ENCODE peak calls at places on chromosomes 1 and 21, in six cellular contexts. O is K562, L is endothelial cell of umbilical vein, K is A549, X is GM12878, Y is HepG2. T is an unnamed sample.

GRCh38 chr1:53862507-53862906 is 24.4 kb upstream of the NDC1 start:
- DNase-seq in L (no peak), X (no peak), K (no peak), Y (no peak), O (no peak), T (peak; percentile 5)

GRCh38 chr21:45135868-45136267 is 61.5 kb downstream of the ADARB1 start:
- DNase-seq in O (no peak), K (no peak), L (no peak), Y (no peak), X (no peak), T (peak; percentile 31)

GRCh38 chr1:198937231-198938031 is 298.6 kb downstream of the PTPRC start:
- DNase-seq in L (peak; percentile 95), O (no peak), X (peak; percentile 91), K (peak; percentile 87), Y (peak; percentile 70), T (peak; percentile 97)

GRCh38 chr1:205048382-205048781 is 5.4 kb downstream of the CNTN2 start:
- DNase-seq in L (no peak), X (no peak), K (no peak), Y (no peak), O (no peak), T (no peak)

GRCh38 chr1:29542476-29543015 is 306.2 kb downstream of the PTPRU start:
- DNase-seq in O (no peak), Y (no peak), L (no peak), X (no peak), K (no peak), T (no peak)

GRCh38 chr1:157992031-157992568 is 1.3 kb upstream of the KIRREL1 start:
- DNase-seq in Y (peak; percentile 13), L (peak; percentile 73), K (peak; percentile 69), O (peak; percentile 67), X (no peak), T (peak; percentile 47)

GRCh38 chr1:226635456-226635941 is 86.9 kb downstream of the STUM start:
- DNase-seq in Y (no peak), L (no peak), K (no peak), X (no peak), O (no peak), T (no peak)

GRCh38 chr1:45892068-45892785 is 88.8 kb downstream of the MAST2 start:
- DNase-seq in K (peak; percentile 71), Y (peak; percentile 87), X (no peak), L (peak; percentile 94), O (no peak), T (no peak)

GRCh38 chr1:22792396-22793171 is 81.9 kb downstream of the EPHB2 start:
- DNase-seq in L (no peak), K (no peak), O (no peak), Y (no peak), X (no peak), T (no peak)

GRCh38 chr1:156591432-156592157 is at the start of gene NAXE:
- DNase-seq in Y (peak; percentile 36), X (no peak), O (peak; percentile 93), K (peak; percentile 57), L (peak; percentile 67), T (peak; percentile 80)

GRCh38 chr1:23657659-23658275 is 33.8 kb upstream of the RPL11 start:
- DNase-seq in L (peak; percentile 42), O (peak; percentile 87), K (peak; percentile 63), X (no peak), Y (peak; percentile 59), T (peak; percentile 56)

GRCh38 chr1:4153571-4153970 is 253.5 kb upstream of the C1orf174 start:
- DNase-seq in X (no peak), K (no peak), O (no peak), Y (no peak), L (no peak), T (no peak)
- TF ChIP-seq MAX in X (no peak), K (no peak), O (no peak), Y (no peak), L (no peak), T (no peak)

DNA sequence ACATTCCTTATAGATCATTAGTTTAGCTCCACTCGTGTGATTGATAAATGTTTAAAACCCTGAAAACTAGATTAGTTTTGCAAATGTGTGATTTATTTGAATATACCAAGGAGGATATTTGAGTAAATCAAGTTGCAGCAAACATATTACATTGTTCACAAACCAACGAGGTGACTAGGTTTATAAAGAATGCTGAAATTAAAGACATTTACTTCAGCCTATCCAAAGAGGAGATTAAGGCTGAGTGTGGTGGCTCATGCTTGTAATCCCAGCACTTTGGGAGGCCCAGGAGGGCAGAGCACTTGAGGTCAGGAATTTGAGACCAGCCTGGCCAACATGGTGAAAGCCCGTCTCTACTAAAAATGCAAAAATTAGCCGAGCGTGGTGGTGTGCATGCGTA is 34.1 kb downstream of the VTCN1 start:
- DNase-seq in O (no peak), Y (no peak), X (no peak), L (no peak), K (no peak), T (no peak)
- TF ChIP-seq MYC in O (no peak), Y (no peak), X (no peak), L (no peak), K (no peak), T (no peak)

DNA sequence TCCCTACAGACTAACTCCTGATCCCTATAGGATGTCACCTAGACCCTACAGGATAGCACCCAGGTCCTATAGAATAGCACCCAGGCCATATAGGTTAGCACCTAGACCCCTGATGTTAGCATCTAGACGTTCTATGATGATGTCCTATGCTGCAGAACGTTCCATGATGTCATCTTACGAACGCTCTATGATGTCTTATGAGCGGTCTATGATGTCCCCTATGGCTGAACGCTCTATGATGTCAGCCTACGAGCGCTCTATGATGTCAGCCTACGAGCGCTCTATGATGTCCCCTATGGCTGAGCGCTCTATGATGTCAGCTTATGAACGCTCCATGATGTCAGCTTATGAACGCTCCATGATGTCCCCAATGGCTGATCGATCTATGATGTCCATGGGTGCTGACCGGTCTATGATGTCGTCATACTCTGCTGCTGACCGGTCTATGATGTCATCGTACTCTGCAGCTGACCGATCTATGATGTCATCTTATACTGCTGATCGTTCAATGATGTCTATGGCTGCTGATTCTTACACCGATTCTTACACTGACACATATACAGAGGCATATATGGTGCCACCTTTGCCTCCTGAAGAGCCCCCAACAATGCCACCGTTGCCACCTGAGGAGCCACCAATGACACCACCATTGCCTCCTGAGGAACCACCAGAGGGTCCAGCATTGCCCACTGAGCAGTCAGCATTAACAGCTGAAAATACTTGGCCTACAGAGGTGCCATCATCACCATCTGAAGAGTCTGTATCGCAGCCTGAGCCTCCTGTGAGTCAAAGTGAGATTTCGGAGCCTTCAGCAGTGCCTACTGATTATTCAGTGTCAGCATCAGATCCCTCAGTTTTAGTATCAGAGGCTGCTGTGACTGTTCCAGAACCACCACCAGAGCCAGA is 9.5 kb downstream of the SON start:
- DNase-seq in K (no peak), X (no peak), O (no peak), L (no peak), Y (no peak), T (no peak)
- TF ChIP-seq POLR2A in K (no peak), X (no peak), O (peak; percentile 72), L (no peak), Y (peak; percentile 33), T (no peak)

DNA sequence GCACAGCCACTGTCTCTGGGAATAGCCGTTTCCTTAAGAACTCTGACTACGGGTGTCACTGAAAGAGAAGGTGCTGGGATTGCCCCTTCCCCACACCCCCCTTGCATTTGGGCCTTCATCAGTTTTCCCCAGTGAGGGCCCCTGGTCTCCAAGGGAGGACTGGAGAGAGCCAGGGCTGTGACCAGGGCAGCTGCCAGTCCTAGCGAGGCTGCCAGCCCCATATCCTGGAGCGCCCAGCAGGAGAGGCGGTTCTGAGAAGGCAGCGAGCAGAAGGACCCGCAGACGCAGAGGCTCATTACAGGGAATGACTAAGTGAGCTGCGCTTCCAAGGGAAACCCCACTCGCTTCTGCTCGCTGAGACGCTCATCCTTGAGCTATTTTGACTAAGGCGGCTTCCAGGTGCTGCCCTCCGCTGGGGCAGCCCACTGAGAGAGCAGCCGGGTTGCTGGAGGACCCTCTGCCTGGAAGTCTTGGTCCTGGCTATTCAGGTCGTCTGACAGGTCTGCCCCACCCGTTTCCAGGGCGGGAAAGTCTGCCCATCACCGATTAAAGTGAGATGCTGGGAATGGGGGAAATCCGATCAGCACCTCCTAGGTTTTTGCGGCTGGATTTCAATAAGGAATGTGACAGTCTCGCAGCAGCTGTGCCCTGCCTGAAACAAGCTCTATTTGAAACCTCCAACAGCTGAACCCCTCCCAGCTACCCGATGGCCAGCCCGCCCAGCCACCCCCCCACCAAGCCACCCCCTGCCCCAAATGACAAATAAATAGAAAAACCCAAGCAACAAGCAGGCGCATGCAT is 2.9 kb downstream of the KCNN3 start:
- DNase-seq in X (no peak), Y (no peak), L (peak; percentile 55), K (no peak), O (no peak), T (no peak)
- TF ChIP-seq MAX in X (no peak), Y (no peak), L (no peak), K (no peak), O (no peak), T (no peak)